ENCODE peak calls at places on chromosomes 16 and 17, in seven cellular contexts. Z, S, O, Y, V, B and L are unnamed samples.

GRCh38 chr17:41439375-41439774 is 1.4 kb downstream of the KRT38 start:
- DNase-seq in Z (no peak), S (no peak), O (no peak), Y (no peak), V (no peak), B (no peak), L (no peak)

GRCh38 chr17:9259419-9259818 is 238.1 kb downstream of the NTN1 start:
- DNase-seq in Z (no peak), S (no peak), O (no peak), Y (peak), V (no peak), B (no peak), L (peak)

GRCh38 chr16:10370096-10370726 is 15.7 kb upstream of the ATF7IP2 start:
- DNase-seq in Z (no peak), S (no peak), O (no peak), Y (no peak), V (no peak), B (no peak), L (no peak)

GRCh38 chr16:59690216-59690615 is 956.1 kb upstream of the GOT2 start:
- DNase-seq in Z (no peak), S (no peak), O (no peak), Y (no peak), V (no peak), B (no peak), L (no peak)

GRCh38 chr16:4548124-4548523 is 8.0 kb upstream of the C16orf96 start:
- DNase-seq in Z (peak), S (no peak), O (no peak), Y (no peak), V (no peak), B (no peak), L (no peak)

GRCh38 chr16:88071908-88072307 is 120.7 kb downstream of the BANP start:
- DNase-seq in Z (no peak), S (no peak), O (no peak), Y (no peak), V (no peak), B (no peak), L (no peak)

GRCh38 chr17:19510903-19511302 is 22.8 kb upstream of the SLC47A1 start:
- DNase-seq in Z (no peak), S (no peak), O (no peak), Y (no peak), V (no peak), B (no peak), L (no peak)

GRCh38 chr17:13362341-13363122 is 239.2 kb downstream of the HS3ST3A1 start:
- DNase-seq in Z (no peak), S (no peak), O (no peak), Y (no peak), V (no peak), B (no peak), L (no peak)

GRCh38 chr17:6580628-6581027 is 24.3 kb upstream of the PITPNM3 start:
- DNase-seq in Z (no peak), S (no peak), O (no peak), Y (no peak), V (no peak), B (no peak), L (no peak)

GRCh38 chr17:44326867-44327444 is 2.3 kb upstream of the SLC25A39 start:
- DNase-seq in Z (peak), S (peak), O (peak), Y (peak), V (peak), B (peak), L (peak)

GRCh38 chr17:61314368-61315078 is 85.1 kb upstream of the TBX2 start:
- DNase-seq in Z (peak), S (no peak), O (no peak), Y (no peak), V (no peak), B (no peak), L (no peak)

GRCh38 chr16:81956213-81956948 is 54.9 kb downstream of the SDR42E1 start:
- DNase-seq in Z (no peak), S (no peak), O (no peak), Y (no peak), V (no peak), B (no peak), L (no peak)